ENCODE peak calls at places on chromosomes 1 and 21, in five cellular contexts. One of them, this sample, is unnamed.

GRCh38 chr1:55848906-55849305 is 633.7 kb upstream of the USP24 start:
- DNase-seq in cardiac muscle cell: peak
- DNase-seq in SK-N-DZ: no peak
- DNase-seq in retina: no peak
- DNase-seq in PC-9: no peak
- DNase-seq in this sample: no peak

GRCh38 chr1:228459091-228459993 is 27.8 kb upstream of the RNF187 start:
- DNase-seq in cardiac muscle cell: peak
- DNase-seq in SK-N-DZ: peak
- DNase-seq in retina: peak
- DNase-seq in PC-9: no peak
- DNase-seq in this sample: no peak

GRCh38 chr1:187641907-187642306 is 813.2 kb downstream of the PLA2G4A start:
- DNase-seq in cardiac muscle cell: no peak
- DNase-seq in SK-N-DZ: no peak
- DNase-seq in retina: no peak
- DNase-seq in PC-9: no peak
- DNase-seq in this sample: no peak

GRCh38 chr1:204084247-204084772 is 11.4 kb downstream of the SOX13 start:
- DNase-seq in cardiac muscle cell: no peak
- DNase-seq in SK-N-DZ: no peak
- DNase-seq in retina: peak
- DNase-seq in PC-9: peak
- DNase-seq in this sample: peak

GRCh38 chr1:116131866-116132605 is 20.8 kb downstream of the MAB21L3 start:
- DNase-seq in cardiac muscle cell: no peak
- DNase-seq in SK-N-DZ: no peak
- DNase-seq in retina: no peak
- DNase-seq in PC-9: peak
- DNase-seq in this sample: no peak

GRCh38 chr1:20477355-20478071 is 8.5 kb downstream of the CAMK2N1 start:
- DNase-seq in cardiac muscle cell: no peak
- DNase-seq in SK-N-DZ: no peak
- DNase-seq in retina: no peak
- DNase-seq in PC-9: no peak
- DNase-seq in this sample: peak

GRCh38 chr21:41973427-41973831 is 19.6 kb upstream of the C2CD2 start:
- DNase-seq in cardiac muscle cell: no peak
- DNase-seq in SK-N-DZ: no peak
- DNase-seq in retina: no peak
- DNase-seq in PC-9: no peak
- DNase-seq in this sample: no peak

GRCh38 chr1:68542586-68542985 is 45.7 kb upstream of the DEPDC1 start:
- DNase-seq in cardiac muscle cell: peak
- DNase-seq in SK-N-DZ: no peak
- DNase-seq in retina: no peak
- DNase-seq in PC-9: no peak
- DNase-seq in this sample: no peak

GRCh38 chr1:101128211-101128727 is 102.7 kb upstream of the DPH5 start:
- DNase-seq in cardiac muscle cell: no peak
- DNase-seq in SK-N-DZ: no peak
- DNase-seq in retina: no peak
- DNase-seq in PC-9: no peak
- DNase-seq in this sample: no peak

GRCh38 chr1:2382621-2383361 is 8.6 kb downstream of the MORN1 start:
- DNase-seq in cardiac muscle cell: peak
- DNase-seq in SK-N-DZ: peak
- DNase-seq in retina: peak
- DNase-seq in PC-9: no peak
- DNase-seq in this sample: no peak

GRCh38 chr1:54542962-54543539 is 5.0 kb upstream of the ACOT11 start:
- DNase-seq in cardiac muscle cell: peak
- DNase-seq in SK-N-DZ: peak
- DNase-seq in retina: no peak
- DNase-seq in PC-9: no peak
- DNase-seq in this sample: no peak

GRCh38 chr1:73953611-73954010 is 244.4 kb downstream of the LRRIQ3 start:
- DNase-seq in cardiac muscle cell: no peak
- DNase-seq in SK-N-DZ: no peak
- DNase-seq in retina: no peak
- DNase-seq in PC-9: no peak
- DNase-seq in this sample: no peak

GRCh38 chr1:174359454-174359805 is 88.3 kb upstream of the GPR52 start:
- DNase-seq in cardiac muscle cell: no peak
- DNase-seq in SK-N-DZ: no peak
- DNase-seq in retina: no peak
- DNase-seq in PC-9: no peak
- DNase-seq in this sample: no peak

GRCh38 chr1:26782521-26783212 is 5.1 kb upstream of the PIGV start:
- DNase-seq in cardiac muscle cell: no peak
- DNase-seq in SK-N-DZ: no peak
- DNase-seq in retina: no peak
- DNase-seq in PC-9: no peak
- DNase-seq in this sample: no peak

GRCh38 chr21:32347887-32348450 is 44.8 kb downstream of the URB1 start:
- DNase-seq in cardiac muscle cell: no peak
- DNase-seq in SK-N-DZ: no peak
- DNase-seq in retina: no peak
- DNase-seq in PC-9: no peak
- DNase-seq in this sample: no peak

GRCh38 chr1:243286409-243287127 is 30.7 kb downstream of the SDCCAG8 start:
- DNase-seq in cardiac muscle cell: no peak
- DNase-seq in SK-N-DZ: no peak
- DNase-seq in retina: no peak
- DNase-seq in PC-9: no peak
- DNase-seq in this sample: no peak

GRCh38 chr21:28615276-28615675 is 377.4 kb downstream of the LTN1 start:
- DNase-seq in cardiac muscle cell: peak
- DNase-seq in SK-N-DZ: no peak
- DNase-seq in retina: no peak
- DNase-seq in PC-9: no peak
- DNase-seq in this sample: no peak

GRCh38 chr1:24547195-24547594 is 8.7 kb upstream of the NCMAP start:
- DNase-seq in cardiac muscle cell: no peak
- DNase-seq in SK-N-DZ: no peak
- DNase-seq in retina: no peak
- DNase-seq in PC-9: no peak
- DNase-seq in this sample: no peak

GRCh38 chr1:65850281-65850680 is 57.6 kb downstream of the PDE4B start:
- DNase-seq in cardiac muscle cell: peak
- DNase-seq in SK-N-DZ: no peak
- DNase-seq in retina: no peak
- DNase-seq in PC-9: no peak
- DNase-seq in this sample: no peak

This sample was measured in right lobe of liver.